ENCODE peak calls at places on chromosomes 7 and 10, in four cellular contexts. F, L, T and P are unnamed samples.

GRCh38 chr7:92843034-92843760 is 6.8 kb upstream of the CDK6 start:
- DNase-seq in L (no peak), F (no peak), T (no peak), P (no peak)

GRCh38 chr7:141915565-141915964 is 634 bp upstream of the OR9A4 start:
- DNase-seq in T (no peak), L (no peak), F (no peak), P (no peak)

GRCh38 chr10:93554760-93555432 is 11.6 kb upstream of the FFAR4 start:
- DNase-seq in F (peak), L (peak), T (peak), P (peak)

GRCh38 chr7:50970092-50970491 is 187.4 kb upstream of the GRB10 start:
- DNase-seq in F (no peak), L (no peak), T (no peak), P (no peak)

GRCh38 chr10:969473-970150 is 18.6 kb upstream of the GTPBP4 start:
- DNase-seq in L (no peak), T (no peak), F (no peak), P (no peak)

GRCh38 chr7:50472427-50472826 is 22.3 kb upstream of the FIGNL1 start:
- DNase-seq in F (no peak), T (no peak), L (no peak), P (no peak)

GRCh38 chr10:96513686-96514551 is at the start of gene TLL2:
- DNase-seq in T (peak), L (peak), F (peak), P (peak)

GRCh38 chr10:71783917-71784678 is 10.8 kb upstream of the VSIR start:
- DNase-seq in L (no peak), F (no peak), T (no peak), P (no peak)

GRCh38 chr7:96675548-96675947 is 34.1 kb downstream of the SEM1 start:
- DNase-seq in L (no peak), T (no peak), F (no peak), P (no peak)

GRCh38 chr10:124093076-124093773 is at the start of gene CHST15:
- DNase-seq in L (peak), F (no peak), T (peak), P (no peak)

GRCh38 chr10:129494740-129495139 is 27.7 kb downstream of the MGMT start:
- DNase-seq in F (no peak), T (no peak), L (no peak), P (no peak)

GRCh38 chr7:77982926-77983550 is 184.5 kb downstream of the PHTF2 start:
- DNase-seq in T (no peak), F (no peak), L (no peak), P (no peak)

GRCh38 chr7:3882782-3883181 is 581.7 kb downstream of the SDK1 start:
- DNase-seq in L (no peak), F (no peak), T (no peak), P (no peak)

GRCh38 chr10:95268438-95268837 is 22.4 kb downstream of the PDLIM1 start:
- DNase-seq in L (peak), F (no peak), T (no peak), P (peak)

GRCh38 chr10:124006526-124006925 is 86.9 kb downstream of the CHST15 start:
- DNase-seq in F (no peak), T (no peak), L (no peak), P (no peak)

GRCh38 chr7:120554960-120555571 is 282.1 kb downstream of the KCND2 start:
- DNase-seq in F (peak), L (no peak), T (peak), P (no peak)

GRCh38 chr10:6299743-6300105 is 97.0 kb downstream of the PFKFB3 start:
- DNase-seq in F (no peak), T (no peak), L (no peak), P (no peak)

GRCh38 chr10:71747039-71747807 is 26.1 kb downstream of the VSIR start:
- DNase-seq in L (peak), F (no peak), T (no peak), P (no peak)

GRCh38 chr10:26792780-26793495 is 67.8 kb downstream of the ABI1 start:
- DNase-seq in L (no peak), F (no peak), T (no peak), P (no peak)

GRCh38 chr7:126881315-126881714 is 371.4 kb downstream of the GRM8 start:
- DNase-seq in T (no peak), F (no peak), L (no peak), P (no peak)

GRCh38 chr7:55074008-55074499 is 55.2 kb downstream of the EGFR start:
- DNase-seq in L (peak), F (peak), T (no peak), P (no peak)

GRCh38 chr7:63039882-63040281 is 958.8 kb upstream of the ZNF722 start:
- DNase-seq in T (no peak), F (no peak), L (no peak), P (no peak)

GRCh38 chr10:25694206-25694933 is 239.7 kb upstream of the MYO3A start:
- DNase-seq in F (no peak), L (no peak), T (no peak), P (no peak)

GRCh38 chr7:4143006-4143405 is 539.1 kb upstream of the FOXK1 start:
- DNase-seq in L (no peak), F (no peak), T (no peak), P (no peak)

GRCh38 chr10:110597476-110597875 is 30.0 kb downstream of the SMC3 start:
- DNase-seq in L (no peak), F (no peak), T (no peak), P (no peak)

GRCh38 chr7:64888901-64889685 is 14.0 kb upstream of the ZNF273 start:
- DNase-seq in F (no peak), T (no peak), L (no peak), P (no peak)

GRCh38 chr7:50531401-50531906 is 33.8 kb downstream of the DDC start:
- DNase-seq in L (no peak), T (no peak), F (no peak), P (no peak)

GRCh38 chr7:96284838-96285237 is 37.1 kb downstream of the SLC25A13 start:
- DNase-seq in T (no peak), F (peak), L (no peak), P (no peak)

GRCh38 chr7:66662646-66663264 is 34.1 kb downstream of the KCTD7 start:
- DNase-seq in T (no peak), L (no peak), F (no peak), P (no peak)

GRCh38 chr7:4319280-4319679 is 362.8 kb upstream of the FOXK1 start:
- DNase-seq in T (no peak), L (no peak), F (no peak), P (no peak)

DNA sequence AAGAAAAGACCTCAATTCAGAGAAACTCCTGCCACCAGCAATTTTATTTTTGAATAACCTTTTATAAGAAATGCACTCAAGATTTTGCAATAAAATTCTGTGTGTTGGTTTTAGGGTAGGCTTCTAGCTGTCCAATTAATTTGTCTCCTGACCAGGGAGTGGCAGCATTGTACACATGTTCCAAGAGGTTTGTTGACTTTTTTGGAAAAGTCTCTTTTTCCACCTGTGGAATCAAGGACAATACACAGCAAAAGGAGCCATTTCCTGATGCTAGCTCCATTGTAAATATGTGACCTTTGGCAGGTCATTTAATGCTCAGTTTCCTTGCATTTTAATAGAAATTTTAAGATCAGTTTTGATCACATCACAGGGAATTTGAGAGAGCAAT is 1.8 kb downstream of the GIMAP5 start:
- DNase-seq in L (no peak), F (no peak), T (no peak), P (no peak)
- TF ChIP-seq CTCF in L (no peak), F (peak), T (no peak), P (no peak)

GRCh38 chr7:24284699-24285506 is 913 bp downstream of the NPY start:
- DNase-seq in F (peak), T (peak), L (peak), P (no peak)

GRCh38 chr7:24291271-24291670 is 7.3 kb downstream of the NPY start:
- DNase-seq in T (no peak), F (no peak), L (no peak), P (no peak)

GRCh38 chr7:24290004-24290641 is 6.1 kb downstream of the NPY start:
- DNase-seq in F (peak), L (no peak), T (no peak), P (no peak)
- TF ChIP-seq CTCF in F (peak), L (peak), T (peak), P (no peak)

GRCh38 chr10:87816163-87816841 is 1.7 kb downstream of the ATAD1 start:
- DNase-seq in T (no peak), F (no peak), L (no peak), P (no peak)
- TF ChIP-seq CTCF in T (peak), F (no peak), L (no peak), P (no peak)

DNA sequence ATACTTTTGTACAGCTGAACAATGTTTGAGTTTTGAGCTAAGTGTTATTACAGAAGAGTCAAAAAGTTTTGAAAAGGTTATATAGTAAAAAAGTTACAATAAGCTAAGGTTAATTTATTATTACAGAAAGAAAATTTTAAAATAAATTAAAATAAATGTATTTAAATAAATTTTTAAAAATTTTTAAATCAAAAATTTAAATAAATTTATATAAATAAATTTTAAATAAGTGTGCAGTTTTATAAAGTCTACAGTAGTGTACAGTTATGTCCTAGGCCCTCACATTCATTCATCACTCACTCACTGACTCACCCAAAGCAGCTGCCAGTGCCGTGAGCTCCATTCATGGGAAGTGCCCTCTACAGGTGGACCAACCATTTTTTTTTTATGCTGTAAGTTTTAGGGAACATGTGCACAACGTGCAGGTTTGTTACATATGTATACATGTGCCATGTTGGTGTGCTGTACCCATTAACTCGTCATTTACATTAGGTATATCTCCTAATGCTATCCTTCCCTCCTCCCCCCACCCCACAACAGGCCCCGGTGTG is 462.9 kb upstream of the ZMIZ1 start:
- DNase-seq in F (no peak), T (no peak), L (no peak), P (no peak)
- TF ChIP-seq CTCF in F (no peak), T (no peak), L (no peak), P (no peak)

GRCh38 chr10:116658152-116658551 is 37.4 kb downstream of the PNLIPRP2 start:
- DNase-seq in T (no peak), F (no peak), L (no peak), P (no peak)

GRCh38 chr10:116655573-116655972 is 34.8 kb downstream of the PNLIPRP2 start:
- DNase-seq in F (no peak), T (no peak), L (no peak), P (no peak)

GRCh38 chr10:116653885-116654284 is 33.1 kb downstream of the PNLIPRP2 start:
- DNase-seq in T (no peak), L (no peak), F (no peak), P (no peak)

GRCh38 chr10:116659049-116659670 is 38.4 kb downstream of the PNLIPRP2 start:
- DNase-seq in F (no peak), L (no peak), T (no peak), P (no peak)

GRCh38 chr10:116654816-116655215 is 34.1 kb downstream of the PNLIPRP2 start:
- DNase-seq in L (no peak), F (no peak), T (no peak), P (no peak)
- TF ChIP-seq CTCF in L (no peak), F (no peak), T (peak), P (no peak)

GRCh38 chr7:30682131-30683083 is at the start of gene CRHR2:
- DNase-seq in T (peak), F (no peak), L (no peak), P (no peak)
- TF ChIP-seq CTCF in T (peak), F (no peak), L (peak), P (no peak)

GRCh38 chr7:101248276-101248675 is 3.4 kb upstream of the FIS1 start:
- DNase-seq in L (no peak), F (no peak), T (no peak), P (no peak)
- TF ChIP-seq CTCF in L (no peak), F (no peak), T (peak), P (no peak)

DNA sequence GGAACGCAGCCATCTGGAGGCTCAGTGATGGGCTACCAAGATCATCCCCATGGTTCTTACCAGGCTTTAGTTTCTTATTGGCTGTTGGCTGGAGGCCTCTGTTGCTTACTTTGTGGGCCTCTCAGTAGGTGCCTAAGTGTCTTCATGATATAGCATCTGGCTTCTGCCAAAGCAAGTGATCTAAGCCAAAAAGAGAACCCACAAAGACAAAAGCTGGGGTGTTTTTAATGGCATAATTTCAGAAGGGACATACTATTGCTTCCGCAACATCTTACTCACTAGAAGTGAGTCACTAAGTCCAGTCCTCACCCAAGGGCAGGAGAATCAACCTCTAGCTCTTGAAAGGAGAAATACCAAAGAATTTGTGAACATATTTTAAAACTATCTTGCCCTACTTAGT is 132.0 kb upstream of the MDFIC start:
- DNase-seq in T (no peak), L (no peak), F (no peak), P (no peak)
- TF ChIP-seq CTCF in T (no peak), L (no peak), F (no peak), P (no peak)

DNA sequence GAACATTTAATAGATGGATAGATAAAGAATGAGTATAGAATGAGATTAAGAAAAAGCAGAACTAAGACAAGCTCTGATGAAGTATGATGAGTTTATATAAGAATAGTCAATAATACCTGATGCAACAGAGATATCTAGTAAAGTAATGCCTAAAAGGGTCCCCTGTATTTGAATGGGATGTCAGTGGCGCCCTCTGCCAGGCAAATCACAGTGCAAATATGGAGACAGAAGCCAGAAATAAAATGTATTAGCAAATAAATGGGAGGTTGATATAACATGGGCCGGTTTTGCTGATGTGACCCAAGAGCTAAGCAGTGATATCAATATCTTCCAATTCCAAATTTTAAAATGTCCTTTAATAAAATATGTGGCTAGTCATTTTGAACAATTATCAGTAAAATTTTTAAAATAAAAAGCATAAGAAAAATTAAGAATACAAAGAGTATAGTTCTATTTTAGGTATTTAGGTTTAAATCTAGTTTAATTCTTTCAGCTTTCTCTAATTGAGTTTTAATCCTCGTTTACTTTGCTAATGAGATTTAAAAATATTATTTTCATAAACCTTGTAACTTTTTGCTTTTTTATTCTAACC is 62.6 kb downstream of the ADK start:
- DNase-seq in F (peak), L (no peak), T (no peak), P (no peak)
- TF ChIP-seq CTCF in F (peak), L (peak), T (peak), P (no peak)